ENCODE peak calls at places on chromosome 3, in seven cellular contexts. One of them, this sample, is unnamed.
A peak's percentile ranks its signal among the peaks of the same experiment; 100 is the strongest.

GRCh38 chr3:170961616-170962400 is 53.4 kb upstream of the EIF5A2 start:
- DNase-seq in IMR-90: peak; percentile 54
- DNase-seq in colonic mucosa: peak; percentile 27
- DNase-seq in PC-3: peak; percentile 74
- DNase-seq in K562: peak; percentile 52
- DNase-seq in neuronal stem cell: peak; percentile 17
- DNase-seq in mammary epithelial cell: peak; percentile 12
- DNase-seq in this sample: peak; percentile 82

GRCh38 chr3:21237638-21238037 is 513.4 kb downstream of the ZNF385D start:
- DNase-seq in IMR-90: no peak
- DNase-seq in colonic mucosa: no peak
- DNase-seq in PC-3: no peak
- DNase-seq in K562: no peak
- DNase-seq in neuronal stem cell: no peak
- DNase-seq in mammary epithelial cell: no peak
- DNase-seq in this sample: peak; percentile 44

GRCh38 chr3:81744366-81744765 is 17.1 kb downstream of the GBE1 start:
- DNase-seq in IMR-90: peak; percentile 95
- DNase-seq in colonic mucosa: no peak
- DNase-seq in PC-3: peak; percentile 91
- DNase-seq in K562: peak; percentile 38
- DNase-seq in neuronal stem cell: no peak
- DNase-seq in mammary epithelial cell: peak; percentile 75
- DNase-seq in this sample: peak; percentile 90

GRCh38 chr3:178522200-178523052 is 13.8 kb upstream of the KCNMB2 start:
- DNase-seq in IMR-90: no peak
- DNase-seq in colonic mucosa: no peak
- DNase-seq in PC-3: no peak
- DNase-seq in K562: no peak
- DNase-seq in neuronal stem cell: no peak
- DNase-seq in mammary epithelial cell: no peak
- DNase-seq in this sample: no peak

GRCh38 chr3:43231276-43232000 is 54.9 kb upstream of the SNRK start:
- DNase-seq in IMR-90: peak; percentile 46
- DNase-seq in colonic mucosa: no peak
- DNase-seq in PC-3: no peak
- DNase-seq in K562: no peak
- DNase-seq in neuronal stem cell: no peak
- DNase-seq in mammary epithelial cell: no peak
- DNase-seq in this sample: peak; percentile 64

GRCh38 chr3:104909721-104910120 is 457.0 kb upstream of the ALCAM start:
- DNase-seq in IMR-90: peak; percentile 44
- DNase-seq in colonic mucosa: no peak
- DNase-seq in PC-3: peak; percentile 68
- DNase-seq in K562: no peak
- DNase-seq in neuronal stem cell: no peak
- DNase-seq in mammary epithelial cell: no peak
- DNase-seq in this sample: no peak

GRCh38 chr3:159082514-159082913 is 280.7 kb downstream of the MFSD1 start:
- DNase-seq in IMR-90: peak; percentile 2
- DNase-seq in colonic mucosa: no peak
- DNase-seq in PC-3: peak; percentile 86
- DNase-seq in K562: no peak
- DNase-seq in neuronal stem cell: no peak
- DNase-seq in mammary epithelial cell: peak; percentile 75
- DNase-seq in this sample: peak; percentile 21

GRCh38 chr3:169264711-169265110 is 398.8 kb downstream of the MECOM start:
- DNase-seq in IMR-90: peak; percentile 44
- DNase-seq in colonic mucosa: peak; percentile 84
- DNase-seq in PC-3: peak; percentile 50
- DNase-seq in K562: no peak
- DNase-seq in neuronal stem cell: no peak
- DNase-seq in mammary epithelial cell: peak; percentile 54
- DNase-seq in this sample: peak; percentile 49

GRCh38 chr3:102747611-102748010 is 312.8 kb downstream of the ZPLD1 start:
- DNase-seq in IMR-90: no peak
- DNase-seq in colonic mucosa: no peak
- DNase-seq in PC-3: no peak
- DNase-seq in K562: no peak
- DNase-seq in neuronal stem cell: no peak
- DNase-seq in mammary epithelial cell: no peak
- DNase-seq in this sample: no peak

GRCh38 chr3:78791745-78792144 is 976.1 kb downstream of the ROBO1 start:
- DNase-seq in IMR-90: no peak
- DNase-seq in colonic mucosa: no peak
- DNase-seq in PC-3: no peak
- DNase-seq in K562: no peak
- DNase-seq in neuronal stem cell: no peak
- DNase-seq in mammary epithelial cell: no peak
- DNase-seq in this sample: no peak

GRCh38 chr3:15638891-15639262 is 37.3 kb downstream of the BTD start:
- DNase-seq in IMR-90: no peak
- DNase-seq in colonic mucosa: no peak
- DNase-seq in PC-3: no peak
- DNase-seq in K562: no peak
- DNase-seq in neuronal stem cell: no peak
- DNase-seq in mammary epithelial cell: no peak
- DNase-seq in this sample: peak; percentile 40

GRCh38 chr3:59764131-59764530 is 714.3 kb upstream of the CFAP20DC start:
- DNase-seq in IMR-90: peak; percentile 15
- DNase-seq in colonic mucosa: no peak
- DNase-seq in PC-3: peak; percentile 7
- DNase-seq in K562: no peak
- DNase-seq in neuronal stem cell: no peak
- DNase-seq in mammary epithelial cell: no peak
- DNase-seq in this sample: no peak

GRCh38 chr3:169505577-169506155 is 157.8 kb downstream of the MECOM start:
- DNase-seq in IMR-90: no peak
- DNase-seq in colonic mucosa: no peak
- DNase-seq in PC-3: peak; percentile 21
- DNase-seq in K562: peak; percentile 10
- DNase-seq in neuronal stem cell: no peak
- DNase-seq in mammary epithelial cell: no peak
- DNase-seq in this sample: no peak

GRCh38 chr3:112814256-112814655 is 32.4 kb downstream of the CD200R1L start:
- DNase-seq in IMR-90: peak; percentile 89
- DNase-seq in colonic mucosa: no peak
- DNase-seq in PC-3: peak; percentile 77
- DNase-seq in K562: peak; percentile 19
- DNase-seq in neuronal stem cell: no peak
- DNase-seq in mammary epithelial cell: peak; percentile 46
- DNase-seq in this sample: peak; percentile 91

GRCh38 chr3:183116051-183116614 is 16.8 kb upstream of the MCCC1 start:
- DNase-seq in IMR-90: no peak
- DNase-seq in colonic mucosa: peak; percentile 74
- DNase-seq in PC-3: peak; percentile 48
- DNase-seq in K562: peak; percentile 60
- DNase-seq in neuronal stem cell: peak; percentile 83
- DNase-seq in mammary epithelial cell: peak; percentile 28
- DNase-seq in this sample: no peak

GRCh38 chr3:36993326-36994283 is at the start of gene MLH1:
- DNase-seq in IMR-90: peak; percentile 100
- DNase-seq in colonic mucosa: peak; percentile 100
- DNase-seq in PC-3: peak; percentile 100
- DNase-seq in K562: peak; percentile 100
- DNase-seq in neuronal stem cell: peak; percentile 100
- DNase-seq in mammary epithelial cell: peak; percentile 100
- DNase-seq in this sample: peak; percentile 96

GRCh38 chr3:148902173-148902791 is 37.2 kb downstream of the CPA3 start:
- DNase-seq in IMR-90: peak; percentile 50
- DNase-seq in colonic mucosa: no peak
- DNase-seq in PC-3: peak; percentile 39
- DNase-seq in K562: no peak
- DNase-seq in neuronal stem cell: no peak
- DNase-seq in mammary epithelial cell: no peak
- DNase-seq in this sample: peak; percentile 79

GRCh38 chr3:20142517-20142916 is 43.5 kb downstream of the SGO1 start:
- DNase-seq in IMR-90: no peak
- DNase-seq in colonic mucosa: no peak
- DNase-seq in PC-3: no peak
- DNase-seq in K562: no peak
- DNase-seq in neuronal stem cell: no peak
- DNase-seq in mammary epithelial cell: no peak
- DNase-seq in this sample: no peak

GRCh38 chr3:194089357-194090177 is 46.4 kb upstream of the HES1 start:
- DNase-seq in IMR-90: peak; percentile 97
- DNase-seq in colonic mucosa: no peak
- DNase-seq in PC-3: peak; percentile 99
- DNase-seq in K562: peak; percentile 94
- DNase-seq in neuronal stem cell: peak; percentile 45
- DNase-seq in mammary epithelial cell: peak; percentile 100
- DNase-seq in this sample: peak; percentile 79

GRCh38 chr3:65343031-65343430 is 655.2 kb upstream of the ADAMTS9 start:
- DNase-seq in IMR-90: no peak
- DNase-seq in colonic mucosa: no peak
- DNase-seq in PC-3: no peak
- DNase-seq in K562: no peak
- DNase-seq in neuronal stem cell: no peak
- DNase-seq in mammary epithelial cell: no peak
- DNase-seq in this sample: no peak

GRCh38 chr3:153599685-153600084 is 437.7 kb downstream of the RAP2B start:
- DNase-seq in IMR-90: peak; percentile 88
- DNase-seq in colonic mucosa: no peak
- DNase-seq in PC-3: peak; percentile 96
- DNase-seq in K562: no peak
- DNase-seq in neuronal stem cell: no peak
- DNase-seq in mammary epithelial cell: peak; percentile 82
- DNase-seq in this sample: peak; percentile 84

GRCh38 chr3:127781411-127782001 is 40.8 kb downstream of the MGLL start:
- DNase-seq in IMR-90: peak; percentile 85
- DNase-seq in colonic mucosa: no peak
- DNase-seq in PC-3: no peak
- DNase-seq in K562: no peak
- DNase-seq in neuronal stem cell: no peak
- DNase-seq in mammary epithelial cell: no peak
- DNase-seq in this sample: peak; percentile 97

GRCh38 chr3:139764069-139764905 is 86.5 kb upstream of the NMNAT3 start:
- DNase-seq in IMR-90: no peak
- DNase-seq in colonic mucosa: no peak
- DNase-seq in PC-3: no peak
- DNase-seq in K562: no peak
- DNase-seq in neuronal stem cell: no peak
- DNase-seq in mammary epithelial cell: no peak
- DNase-seq in this sample: peak; percentile 19

DNA sequence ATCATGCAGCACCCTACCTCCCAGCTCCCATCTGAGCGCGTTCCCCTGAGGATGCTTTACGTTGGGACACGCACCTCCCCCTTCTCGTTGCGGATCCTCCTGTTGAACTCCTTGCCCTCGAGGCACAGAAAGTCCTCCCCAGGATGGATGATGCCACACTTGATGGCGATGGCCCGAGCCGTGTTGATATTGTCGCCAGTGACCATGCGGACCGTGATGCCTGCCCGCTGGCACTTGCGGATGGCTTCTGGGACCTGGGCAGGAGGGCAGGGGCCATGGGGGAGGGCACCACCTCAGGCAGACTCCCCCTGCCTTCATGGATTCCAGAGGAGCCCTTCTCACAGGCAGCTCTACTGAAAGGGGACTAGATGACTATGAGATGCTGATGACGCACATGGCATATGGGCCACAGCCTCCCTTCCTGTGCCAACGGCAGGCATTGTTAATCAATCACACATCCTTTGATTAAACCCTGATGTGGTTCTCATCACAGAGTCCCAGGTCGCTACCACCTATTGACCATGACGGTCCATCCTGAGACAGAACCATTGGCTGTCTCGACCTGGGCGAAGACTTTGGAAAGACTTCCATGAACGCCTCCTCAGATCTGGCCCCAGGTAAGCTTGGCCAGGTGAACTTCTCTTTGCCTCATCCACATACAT is 29.5 kb upstream of the SEC13 start:
- DNase-seq in IMR-90: no peak
- DNase-seq in colonic mucosa: no peak
- DNase-seq in PC-3: no peak
- DNase-seq in K562: no peak
- DNase-seq in neuronal stem cell: no peak
- DNase-seq in mammary epithelial cell: no peak
- DNase-seq in this sample: no peak
- H3K9ac ChIP-seq in IMR-90: no peak overlapping the region
- H3K9ac ChIP-seq in colonic mucosa: no peak overlapping the region
- H3K9ac ChIP-seq in PC-3: no peak overlapping the region
- H3K9ac ChIP-seq in K562: no peak overlapping the region
- H3K9ac ChIP-seq in neuronal stem cell: no peak overlapping the region
- H3K9ac ChIP-seq in mammary epithelial cell: no peak overlapping the region
- H3K9ac ChIP-seq in this sample: no peak overlapping the region

DNA sequence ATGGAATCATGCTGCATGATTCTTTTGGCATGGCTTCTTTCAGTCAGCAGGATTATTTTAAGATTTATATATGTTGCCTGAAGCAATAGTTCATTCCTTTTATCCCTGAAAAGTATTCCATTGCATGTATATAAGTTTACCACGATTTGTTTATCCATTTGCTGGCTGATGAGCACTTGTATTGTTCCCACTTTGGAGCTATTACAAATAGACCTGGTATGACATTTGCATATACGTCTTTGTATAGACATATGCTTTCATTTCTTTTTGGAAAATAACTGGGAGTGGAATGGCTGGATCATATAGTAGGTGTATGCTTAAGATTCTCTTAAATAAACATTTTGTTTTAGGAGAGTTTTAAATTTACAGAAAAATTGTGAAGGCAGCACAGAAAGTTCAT is 79.3 kb upstream of the CBLB start:
- DNase-seq in IMR-90: peak; percentile 16
- DNase-seq in colonic mucosa: no peak
- DNase-seq in PC-3: no peak
- DNase-seq in K562: no peak
- DNase-seq in neuronal stem cell: no peak
- DNase-seq in mammary epithelial cell: no peak
- DNase-seq in this sample: no peak
- H3K9ac ChIP-seq in IMR-90: no peak overlapping the region
- H3K9ac ChIP-seq in colonic mucosa: no peak overlapping the region
- H3K9ac ChIP-seq in PC-3: no peak overlapping the region
- H3K9ac ChIP-seq in K562: no peak overlapping the region
- H3K9ac ChIP-seq in neuronal stem cell: no peak overlapping the region
- H3K9ac ChIP-seq in mammary epithelial cell: no peak overlapping the region
- H3K9ac ChIP-seq in this sample: no peak overlapping the region

DNA sequence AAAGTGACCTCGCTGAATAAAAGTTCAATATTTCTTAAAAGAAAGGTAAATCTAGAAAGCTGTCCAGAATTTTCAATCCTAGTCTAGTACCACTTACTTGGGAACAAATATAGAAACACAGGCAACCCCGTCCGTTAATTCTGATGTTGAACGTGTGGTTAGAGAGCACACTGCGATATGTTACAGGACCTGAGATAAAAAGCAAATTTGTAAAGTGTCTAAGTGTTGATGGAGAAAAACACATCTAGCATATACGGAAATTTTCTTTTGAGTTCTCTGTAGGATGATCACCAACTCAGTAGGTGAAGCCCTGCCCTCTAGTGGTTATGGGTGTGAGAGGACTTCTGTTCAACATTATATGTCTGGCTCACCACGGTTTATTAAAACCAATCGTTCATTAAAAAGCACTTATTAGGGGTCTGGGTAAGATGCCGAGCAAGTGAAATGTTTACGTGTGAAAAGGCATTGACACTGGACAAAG is 1.1 kb upstream of the ATP2C1 start:
- DNase-seq in IMR-90: peak; percentile 79
- DNase-seq in colonic mucosa: peak; percentile 86
- DNase-seq in PC-3: peak; percentile 70
- DNase-seq in K562: peak; percentile 81
- DNase-seq in neuronal stem cell: peak; percentile 56
- DNase-seq in mammary epithelial cell: peak; percentile 74
- DNase-seq in this sample: peak; percentile 93
- H3K9ac ChIP-seq in IMR-90: peak overlapping the region; percentile 93
- H3K9ac ChIP-seq in colonic mucosa: peak overlapping the region; percentile 97
- H3K9ac ChIP-seq in PC-3: peak overlapping the region; percentile 98
- H3K9ac ChIP-seq in K562: peak overlapping the region; percentile 97
- H3K9ac ChIP-seq in neuronal stem cell: no peak overlapping the region
- H3K9ac ChIP-seq in mammary epithelial cell: peak overlapping the region; percentile 95
- H3K9ac ChIP-seq in this sample: peak overlapping the region; percentile 99

GRCh38 chr3:156918746-156919145 is 92.6 kb downstream of the LEKR1 start:
- DNase-seq in IMR-90: no peak
- DNase-seq in colonic mucosa: no peak
- DNase-seq in PC-3: peak; percentile 85
- DNase-seq in K562: no peak
- DNase-seq in neuronal stem cell: no peak
- DNase-seq in mammary epithelial cell: peak; percentile 82
- DNase-seq in this sample: no peak
- H3K9ac ChIP-seq in IMR-90: no peak overlapping the region
- H3K9ac ChIP-seq in colonic mucosa: no peak overlapping the region
- H3K9ac ChIP-seq in PC-3: peak overlapping the region; percentile 13
- H3K9ac ChIP-seq in K562: no peak overlapping the region
- H3K9ac ChIP-seq in neuronal stem cell: no peak overlapping the region
- H3K9ac ChIP-seq in mammary epithelial cell: no peak overlapping the region
- H3K9ac ChIP-seq in this sample: no peak overlapping the region